ENCODE peak calls at places on chromosomes 12 and 14, in seven cellular contexts. M is neural crest cell; Z is Peyer's patch; G is NCI-H1417; N is fibroblast of lung; F is stimulated activated CD8-positive, alpha-beta memory T cell treated with anti-CD3 and anti-CD28 coated beads, Interleukin-4, amount 100 ng/mL, for 1 hour; X is fibroblast of mammary gland. C is an unnamed sample.

GRCh38 chr12:71900091-71900490 is 38.6 kb upstream of the TPH2 start:
- DNase-seq in Z (no peak), X (peak; percentile 35), N (no peak), F (no peak), G (no peak), M (no peak), C (no peak)

GRCh38 chr14:100593751-100594624 is 6.8 kb upstream of the BEGAIN start:
- DNase-seq in N (no peak), M (no peak), X (no peak), Z (peak; percentile 31), F (no peak), G (no peak), C (peak; percentile 50)

GRCh38 chr12:131397493-131398181 is 313.3 kb upstream of the SFSWAP start:
- DNase-seq in N (no peak), G (no peak), X (no peak), Z (no peak), F (no peak), M (no peak), C (no peak)

GRCh38 chr14:71532349-71532748 is 399.9 kb upstream of the RGS6 start:
- DNase-seq in Z (no peak), M (no peak), X (peak; percentile 79), G (peak; percentile 49), F (no peak), N (peak; percentile 93), C (no peak)

GRCh38 chr14:78530078-78530477 is 359.9 kb downstream of the NRXN3 start:
- DNase-seq in M (peak; percentile 61), N (peak; percentile 10), G (no peak), X (peak; percentile 22), Z (no peak), F (no peak), C (peak; percentile 16)

GRCh38 chr14:35949933-35950332 is 123.8 kb downstream of the BRMS1L start:
- DNase-seq in M (no peak), Z (no peak), G (peak; percentile 70), N (peak; percentile 14), X (no peak), F (no peak), C (no peak)

GRCh38 chr12:21434704-21435103 is 2.8 kb upstream of the PYROXD1 start:
- DNase-seq in N (no peak), X (no peak), M (no peak), G (no peak), F (no peak), Z (no peak), C (no peak)

GRCh38 chr12:77045183-77045582 is 20.2 kb downstream of the E2F7 start:
- DNase-seq in F (no peak), N (no peak), G (no peak), Z (no peak), M (no peak), X (no peak), C (no peak)

GRCh38 chr12:115337693-115338543 is 653.9 kb upstream of the TBX3 start:
- DNase-seq in M (no peak), G (no peak), N (peak; percentile 88), Z (no peak), X (peak; percentile 98), F (no peak), C (no peak)

GRCh38 chr12:113896841-113897240 is 69.3 kb downstream of the RBM19 start:
- DNase-seq in G (no peak), X (no peak), M (no peak), N (no peak), Z (no peak), F (no peak), C (no peak)

GRCh38 chr12:124909831-124910560 is 4.5 kb downstream of the UBC start:
- DNase-seq in Z (no peak), M (no peak), G (no peak), F (no peak), X (peak; percentile 59), N (peak; percentile 50), C (no peak)

GRCh38 chr12:122040579-122041386 is 19.1 kb downstream of the BCL7A start:
- DNase-seq in N (no peak), X (no peak), Z (peak; percentile 72), M (no peak), G (no peak), F (no peak), C (no peak)

GRCh38 chr14:100131181-100131580 is 28.3 kb downstream of the DEGS2 start:
- DNase-seq in N (no peak), F (no peak), Z (no peak), M (no peak), G (peak; percentile 11), X (no peak), C (no peak)

GRCh38 chr14:100747021-100747586 is 20.4 kb downstream of the DLK1 start:
- DNase-seq in N (peak; percentile 98), X (peak; percentile 99), Z (no peak), M (no peak), G (peak; percentile 71), F (no peak), C (no peak)

GRCh38 chr12:28212182-28212581 is 21.9 kb downstream of the CCDC91 start:
- DNase-seq in Z (no peak), X (no peak), N (no peak), M (no peak), G (no peak), F (no peak), C (no peak)

GRCh38 chr12:102726686-102727085 is 190.4 kb downstream of the PAH start:
- DNase-seq in X (no peak), Z (no peak), G (no peak), N (no peak), F (no peak), M (no peak), C (no peak)

GRCh38 chr14:70061108-70061507 is 127.6 kb downstream of the SLC8A3 start:
- DNase-seq in X (no peak), F (no peak), N (no peak), M (no peak), Z (no peak), G (no peak), C (no peak)

GRCh38 chr12:110732572-110732971 is 10.1 kb downstream of the PPP1CC start:
- DNase-seq in F (no peak), N (no peak), M (no peak), Z (no peak), G (no peak), X (no peak), C (no peak)

GRCh38 chr14:55115433-55115832 is 13.6 kb upstream of the LGALS3 start:
- DNase-seq in F (no peak), N (no peak), M (no peak), Z (no peak), X (no peak), G (no peak), C (no peak)

GRCh38 chr12:5567021-5567744 is 135.3 kb downstream of the NTF3 start:
- DNase-seq in M (no peak), Z (no peak), N (peak; percentile 9), G (peak; percentile 62), X (no peak), F (no peak), C (peak; percentile 75)

GRCh38 chr12:31732926-31733548 is 4.2 kb upstream of the AMN1 start:
- DNase-seq in X (peak; percentile 88), N (peak; percentile 92), M (no peak), Z (no peak), F (no peak), G (no peak), C (no peak)

GRCh38 chr12:4157122-4157521 is 116.4 kb upstream of the CCND2 start:
- DNase-seq in F (no peak), N (no peak), Z (no peak), X (no peak), M (no peak), G (no peak), C (no peak)

GRCh38 chr12:52692253-52692652 is 11.1 kb downstream of the KRT77 start:
- DNase-seq in Z (no peak), X (no peak), M (no peak), F (no peak), N (no peak), G (no peak), C (peak; percentile 34)

GRCh38 chr12:66467932-66468331 is 165.6 kb downstream of the HELB start:
- DNase-seq in Z (no peak), F (no peak), N (no peak), M (no peak), G (no peak), X (peak; percentile 10), C (no peak)

GRCh38 chr12:123269395-123269892 is 2.2 kb downstream of the CDK2AP1 start:
- DNase-seq in X (peak; percentile 59), N (peak; percentile 80), Z (peak; percentile 67), F (no peak), M (peak; percentile 82), G (peak; percentile 93), C (peak; percentile 85)

GRCh38 chr12:28409892-28410291 is 219.6 kb downstream of the CCDC91 start:
- DNase-seq in M (no peak), G (no peak), N (peak; percentile 63), X (peak; percentile 59), Z (no peak), F (no peak), C (no peak)

GRCh38 chr14:98994571-98994970 is 277.4 kb downstream of the BCL11B start:
- DNase-seq in F (no peak), N (no peak), Z (no peak), G (no peak), M (no peak), X (no peak), C (no peak)